ENCODE peak calls at places on chromosomes 13 and 19, in four cellular contexts. Q is left ventricle myocardium inferior; O is stimulated activated naive CD8-positive, alpha-beta T cell treated with anti-CD3 and anti-CD28 coated beads, Interleukin-15, amount 100 ng/mL, for 72 hours; S is memory B cell. F is an unnamed sample.

GRCh38 chr13:102484329-102484728 is 82.5 kb upstream of the FGF14 start:
- DNase-seq in Q (no peak), O (no peak), S (no peak), F (no peak)

GRCh38 chr19:48967346-48968178 is 2.5 kb downstream of the FTL start:
- DNase-seq in Q (peak; percentile 36), O (no peak), S (no peak), F (no peak)

GRCh38 chr19:18396471-18397241 is 766 bp downstream of the LRRC25 start:
- DNase-seq in Q (no peak), O (no peak), S (no peak), F (no peak)

GRCh38 chr13:27455331-27455855 is 5.0 kb upstream of the MTIF3 start:
- DNase-seq in Q (no peak), O (no peak), S (no peak), F (peak; percentile 15)

GRCh38 chr13:92842145-92842544 is 384.5 kb upstream of the GPC6 start:
- DNase-seq in Q (no peak), O (no peak), S (no peak), F (no peak)

GRCh38 chr13:99331881-99332293 is 24.7 kb upstream of the GPR183 start:
- DNase-seq in Q (no peak), O (no peak), S (no peak), F (no peak)

GRCh38 chr19:30516586-30516985 is 144.4 kb downstream of the ZNF536 start:
- DNase-seq in Q (no peak), O (no peak), S (no peak), F (no peak)

GRCh38 chr19:18637644-18638630 is 1.1 kb downstream of the KLHL26 start:
- DNase-seq in Q (no peak), O (no peak), S (no peak), F (no peak)

GRCh38 chr13:42246541-42246940 is 25.4 kb upstream of the AKAP11 start:
- DNase-seq in Q (no peak), O (no peak), S (no peak), F (no peak)

F was measured in naive B cell.